ENCODE peak calls at places on chromosome 7, in four cellular contexts. One of them, this sample, is unnamed.

GRCh38 chr7:150450491-150450992 is at the start of gene GIMAP8:
- DNase-seq in ovary: no peak
- DNase-seq in tibial nerve: no peak
- DNase-seq in adrenal gland: peak; percentile 60
- DNase-seq in this sample: peak; percentile 24

GRCh38 chr7:84092207-84092606 is 102.4 kb downstream of the SEMA3A start:
- DNase-seq in ovary: no peak
- DNase-seq in adrenal gland: no peak
- DNase-seq in tibial nerve: no peak
- DNase-seq in this sample: no peak

GRCh38 chr7:100983451-100984187 is 14.3 kb downstream of the MUC12 start:
- DNase-seq in tibial nerve: no peak
- DNase-seq in ovary: no peak
- DNase-seq in adrenal gland: no peak
- DNase-seq in this sample: no peak

GRCh38 chr7:155263522-155264197 is 34.0 kb upstream of the INSIG1 start:
- DNase-seq in adrenal gland: no peak
- DNase-seq in tibial nerve: no peak
- DNase-seq in ovary: no peak
- DNase-seq in this sample: no peak

GRCh38 chr7:50821457-50821977 is 38.8 kb upstream of the GRB10 start:
- DNase-seq in adrenal gland: peak; percentile 67
- DNase-seq in ovary: no peak
- DNase-seq in tibial nerve: no peak
- DNase-seq in this sample: no peak

GRCh38 chr7:157690058-157690832 is 353.4 kb downstream of the DNAJB6 start:
- DNase-seq in ovary: no peak
- DNase-seq in tibial nerve: no peak
- DNase-seq in adrenal gland: no peak
- DNase-seq in this sample: no peak

GRCh38 chr7:22083711-22084289 is 138.1 kb upstream of the CDCA7L start:
- DNase-seq in tibial nerve: no peak
- DNase-seq in ovary: peak; percentile 26
- DNase-seq in adrenal gland: peak; percentile 50
- DNase-seq in this sample: no peak

GRCh38 chr7:28400838-28401360 is 11.4 kb upstream of the CREB5 start:
- DNase-seq in tibial nerve: no peak
- DNase-seq in adrenal gland: no peak
- DNase-seq in ovary: no peak
- DNase-seq in this sample: no peak

GRCh38 chr7:82839555-82839954 is 323.1 kb downstream of the PCLO start:
- DNase-seq in ovary: no peak
- DNase-seq in tibial nerve: no peak
- DNase-seq in adrenal gland: no peak
- DNase-seq in this sample: no peak
- H3K4me1 ChIP-seq in ovary: no peaks in the 10 kb centered on the region
- H3K4me1 ChIP-seq in tibial nerve: no peaks in the 10 kb centered on the region
- H3K4me1 ChIP-seq in adrenal gland: no peaks in the 10 kb centered on the region
- H3K4me1 ChIP-seq in this sample: no peaks in the 10 kb centered on the region

GRCh38 chr7:64277630-64278029 is 36.1 kb upstream of the ZNF736 start:
- DNase-seq in tibial nerve: no peak
- DNase-seq in ovary: no peak
- DNase-seq in adrenal gland: no peak
- DNase-seq in this sample: no peak
- H3K9me3 ChIP-seq in tibial nerve: no peaks in the 10 kb centered on the region
- H3K9me3 ChIP-seq in ovary: no peaks in the 10 kb centered on the region
- H3K9me3 ChIP-seq in adrenal gland: no peaks in the 10 kb centered on the region
- H3K9me3 ChIP-seq in this sample: no peaks in the 10 kb centered on the region

GRCh38 chr7:5659584-5659983 is 121.9 kb downstream of the RNF216 start:
- DNase-seq in tibial nerve: no peak
- DNase-seq in ovary: no peak
- DNase-seq in adrenal gland: no peak
- DNase-seq in this sample: no peak

GRCh38 chr7:5652829-5653228 is 128.6 kb downstream of the RNF216 start:
- DNase-seq in ovary: no peak
- DNase-seq in adrenal gland: no peak
- DNase-seq in tibial nerve: no peak
- DNase-seq in this sample: no peak

GRCh38 chr7:5653661-5654060 is 127.8 kb downstream of the RNF216 start:
- DNase-seq in tibial nerve: no peak
- DNase-seq in ovary: no peak
- DNase-seq in adrenal gland: no peak
- DNase-seq in this sample: no peak

GRCh38 chr7:5657901-5658300 is 123.6 kb downstream of the RNF216 start:
- DNase-seq in tibial nerve: no peak
- DNase-seq in adrenal gland: no peak
- DNase-seq in ovary: no peak
- DNase-seq in this sample: no peak

DNA sequence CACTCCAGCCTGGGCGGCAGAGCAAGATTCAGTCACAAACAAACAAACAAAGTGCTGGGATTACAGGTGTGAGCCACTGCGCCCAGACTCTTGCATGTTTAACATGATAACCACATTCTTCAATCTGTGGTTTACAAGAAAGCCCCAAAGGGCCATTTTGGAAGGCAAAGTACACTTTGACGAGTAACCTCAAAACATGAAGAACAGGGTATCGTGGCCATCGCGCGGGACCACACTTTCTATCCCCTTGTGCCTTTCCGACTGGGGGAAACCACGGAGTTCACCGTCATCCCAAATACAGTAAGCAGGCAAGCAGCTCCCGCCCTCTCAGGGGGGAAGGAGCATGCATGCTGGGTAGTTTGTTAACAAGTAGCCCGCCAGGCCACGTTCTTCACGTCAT is 125.2 kb downstream of the RNF216 start:
- DNase-seq in adrenal gland: no peak
- DNase-seq in ovary: no peak
- DNase-seq in tibial nerve: no peak
- DNase-seq in this sample: no peak
- H3K27ac ChIP-seq in adrenal gland: no peak overlapping the region
- H3K27ac ChIP-seq in ovary: no peak overlapping the region
- H3K27ac ChIP-seq in tibial nerve: no peak overlapping the region
- H3K27ac ChIP-seq in this sample: no peak overlapping the region

DNA sequence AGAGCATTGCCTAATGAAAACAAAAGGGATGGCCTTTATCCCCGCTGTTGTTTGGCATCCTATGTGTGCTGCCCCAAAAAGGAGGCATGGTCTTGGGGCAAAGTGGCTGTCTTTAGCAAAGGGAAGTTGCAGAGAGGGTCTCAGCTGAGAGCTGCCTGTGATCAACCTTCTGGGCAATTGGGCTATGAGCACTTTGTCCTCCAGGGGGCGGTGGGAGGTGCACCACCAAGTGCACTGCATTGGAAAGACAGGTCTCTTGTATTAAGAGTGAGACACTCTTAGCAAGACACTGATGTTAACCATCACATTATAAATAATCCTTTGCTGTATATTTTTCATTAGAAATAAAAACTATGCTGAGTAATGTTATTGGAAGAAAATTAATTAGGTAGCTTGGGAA is 314.8 kb downstream of the POM121L12 start:
- DNase-seq in tibial nerve: no peak
- DNase-seq in adrenal gland: peak; percentile 37
- DNase-seq in ovary: no peak
- DNase-seq in this sample: peak; percentile 74
- H3K4me1 ChIP-seq in tibial nerve: no peaks in the 10 kb centered on the region
- H3K4me1 ChIP-seq in adrenal gland: no peaks in the 10 kb centered on the region
- H3K4me1 ChIP-seq in ovary: no peaks in the 10 kb centered on the region
- H3K4me1 ChIP-seq in this sample: no peaks in the 10 kb centered on the region

This sample was measured in testis.